ENCODE peak calls at places on chromosomes 13 and 19, in ten cellular contexts. One of them, this sample, is unnamed.
A peak's percentile ranks its signal among the peaks of the same experiment; 100 is the strongest.

GRCh38 chr13:64553411-64554129 is 2676.6 kb downstream of the PCDH9 start:
- DNase-seq in endodermal cell: no peak
- DNase-seq in ovary: no peak
- DNase-seq in tibial artery: no peak
- DNase-seq in CD8-positive, alpha-beta T cell: no peak
- DNase-seq in OCI-LY7: no peak
- DNase-seq in right atrium auricular region: no peak
- DNase-seq in left lung: no peak
- DNase-seq in adrenal gland: no peak
- DNase-seq in CD4-positive, alpha-beta memory T cell: no peak
- DNase-seq in this sample: no peak

GRCh38 chr13:42272115-42272756 is at the start of gene AKAP11:
- DNase-seq in endodermal cell: no peak
- DNase-seq in ovary: no peak
- DNase-seq in tibial artery: peak; percentile 30
- DNase-seq in CD8-positive, alpha-beta T cell: peak; percentile 49
- DNase-seq in OCI-LY7: peak; percentile 74
- DNase-seq in right atrium auricular region: peak; percentile 63
- DNase-seq in left lung: peak; percentile 57
- DNase-seq in adrenal gland: peak; percentile 53
- DNase-seq in CD4-positive, alpha-beta memory T cell: peak; percentile 51
- DNase-seq in this sample: peak; percentile 57

GRCh38 chr13:34748078-34748477 is 194.0 kb upstream of the NBEA start:
- DNase-seq in endodermal cell: no peak
- DNase-seq in ovary: peak; percentile 52
- DNase-seq in tibial artery: no peak
- DNase-seq in CD8-positive, alpha-beta T cell: no peak
- DNase-seq in OCI-LY7: no peak
- DNase-seq in right atrium auricular region: peak; percentile 77
- DNase-seq in left lung: peak; percentile 44
- DNase-seq in adrenal gland: no peak
- DNase-seq in CD4-positive, alpha-beta memory T cell: no peak
- DNase-seq in this sample: peak; percentile 71

GRCh38 chr13:108361769-108362168 is 92.3 kb downstream of the TNFSF13B start:
- DNase-seq in endodermal cell: no peak
- DNase-seq in ovary: no peak
- DNase-seq in tibial artery: no peak
- DNase-seq in CD8-positive, alpha-beta T cell: no peak
- DNase-seq in OCI-LY7: no peak
- DNase-seq in right atrium auricular region: no peak
- DNase-seq in left lung: no peak
- DNase-seq in adrenal gland: no peak
- DNase-seq in CD4-positive, alpha-beta memory T cell: no peak
- DNase-seq in this sample: no peak

GRCh38 chr19:15300533-15301194 is 31.7 kb downstream of the BRD4 start:
- DNase-seq in endodermal cell: no peak
- DNase-seq in ovary: no peak
- DNase-seq in tibial artery: no peak
- DNase-seq in CD8-positive, alpha-beta T cell: no peak
- DNase-seq in OCI-LY7: peak; percentile 64
- DNase-seq in right atrium auricular region: no peak
- DNase-seq in left lung: no peak
- DNase-seq in adrenal gland: no peak
- DNase-seq in CD4-positive, alpha-beta memory T cell: no peak
- DNase-seq in this sample: no peak

GRCh38 chr13:21885714-21886224 is 214.9 kb downstream of the FGF9 start:
- DNase-seq in endodermal cell: no peak
- DNase-seq in ovary: no peak
- DNase-seq in tibial artery: no peak
- DNase-seq in CD8-positive, alpha-beta T cell: no peak
- DNase-seq in OCI-LY7: no peak
- DNase-seq in right atrium auricular region: no peak
- DNase-seq in left lung: no peak
- DNase-seq in adrenal gland: no peak
- DNase-seq in CD4-positive, alpha-beta memory T cell: no peak
- DNase-seq in this sample: no peak

GRCh38 chr13:79909664-79910063 is 428.7 kb downstream of the NDFIP2 start:
- DNase-seq in endodermal cell: no peak
- DNase-seq in ovary: no peak
- DNase-seq in tibial artery: no peak
- DNase-seq in CD8-positive, alpha-beta T cell: no peak
- DNase-seq in OCI-LY7: no peak
- DNase-seq in right atrium auricular region: no peak
- DNase-seq in left lung: no peak
- DNase-seq in adrenal gland: no peak
- DNase-seq in CD4-positive, alpha-beta memory T cell: no peak
- DNase-seq in this sample: no peak

GRCh38 chr13:113901642-113902041 is 37.8 kb upstream of the GAS6 start:
- DNase-seq in endodermal cell: peak; percentile 26
- DNase-seq in ovary: no peak
- DNase-seq in tibial artery: no peak
- DNase-seq in CD8-positive, alpha-beta T cell: no peak
- DNase-seq in OCI-LY7: no peak
- DNase-seq in right atrium auricular region: peak; percentile 23
- DNase-seq in left lung: no peak
- DNase-seq in adrenal gland: no peak
- DNase-seq in CD4-positive, alpha-beta memory T cell: no peak
- DNase-seq in this sample: no peak

GRCh38 chr19:52453324-52454094 is at the start of gene ZNF578:
- DNase-seq in endodermal cell: no peak
- DNase-seq in ovary: peak; percentile 86
- DNase-seq in tibial artery: peak; percentile 55
- DNase-seq in CD8-positive, alpha-beta T cell: peak; percentile 65
- DNase-seq in OCI-LY7: no peak
- DNase-seq in right atrium auricular region: peak; percentile 79
- DNase-seq in left lung: peak; percentile 76
- DNase-seq in adrenal gland: peak; percentile 67
- DNase-seq in CD4-positive, alpha-beta memory T cell: peak; percentile 71
- DNase-seq in this sample: peak; percentile 93

GRCh38 chr13:53112522-53112921 is 83.9 kb downstream of the OLFM4 start:
- DNase-seq in endodermal cell: no peak
- DNase-seq in ovary: no peak
- DNase-seq in tibial artery: no peak
- DNase-seq in CD8-positive, alpha-beta T cell: no peak
- DNase-seq in OCI-LY7: peak; percentile 1
- DNase-seq in right atrium auricular region: no peak
- DNase-seq in left lung: no peak
- DNase-seq in adrenal gland: no peak
- DNase-seq in CD4-positive, alpha-beta memory T cell: no peak
- DNase-seq in this sample: no peak

GRCh38 chr19:48341006-48341405 is 15.7 kb downstream of the EMP3 start:
- DNase-seq in endodermal cell: no peak
- DNase-seq in ovary: no peak
- DNase-seq in tibial artery: no peak
- DNase-seq in CD8-positive, alpha-beta T cell: no peak
- DNase-seq in OCI-LY7: no peak
- DNase-seq in right atrium auricular region: no peak
- DNase-seq in left lung: no peak
- DNase-seq in adrenal gland: peak; percentile 82
- DNase-seq in CD4-positive, alpha-beta memory T cell: no peak
- DNase-seq in this sample: no peak

GRCh38 chr13:40992678-40993077 is 26.4 kb downstream of the ELF1 start:
- DNase-seq in endodermal cell: no peak
- DNase-seq in ovary: no peak
- DNase-seq in tibial artery: no peak
- DNase-seq in CD8-positive, alpha-beta T cell: no peak
- DNase-seq in OCI-LY7: no peak
- DNase-seq in right atrium auricular region: no peak
- DNase-seq in left lung: no peak
- DNase-seq in adrenal gland: no peak
- DNase-seq in CD4-positive, alpha-beta memory T cell: no peak
- DNase-seq in this sample: no peak

GRCh38 chr13:111503905-111504695 is 183.7 kb downstream of the TEX29 start:
- DNase-seq in endodermal cell: no peak
- DNase-seq in ovary: no peak
- DNase-seq in tibial artery: no peak
- DNase-seq in CD8-positive, alpha-beta T cell: no peak
- DNase-seq in OCI-LY7: no peak
- DNase-seq in right atrium auricular region: no peak
- DNase-seq in left lung: no peak
- DNase-seq in adrenal gland: no peak
- DNase-seq in CD4-positive, alpha-beta memory T cell: no peak
- DNase-seq in this sample: no peak

GRCh38 chr19:49782515-49782914 is 15.7 kb downstream of the AP2A1 start:
- DNase-seq in endodermal cell: no peak
- DNase-seq in ovary: no peak
- DNase-seq in tibial artery: no peak
- DNase-seq in CD8-positive, alpha-beta T cell: no peak
- DNase-seq in OCI-LY7: no peak
- DNase-seq in right atrium auricular region: no peak
- DNase-seq in left lung: no peak
- DNase-seq in adrenal gland: no peak
- DNase-seq in CD4-positive, alpha-beta memory T cell: no peak
- DNase-seq in this sample: no peak

DNA sequence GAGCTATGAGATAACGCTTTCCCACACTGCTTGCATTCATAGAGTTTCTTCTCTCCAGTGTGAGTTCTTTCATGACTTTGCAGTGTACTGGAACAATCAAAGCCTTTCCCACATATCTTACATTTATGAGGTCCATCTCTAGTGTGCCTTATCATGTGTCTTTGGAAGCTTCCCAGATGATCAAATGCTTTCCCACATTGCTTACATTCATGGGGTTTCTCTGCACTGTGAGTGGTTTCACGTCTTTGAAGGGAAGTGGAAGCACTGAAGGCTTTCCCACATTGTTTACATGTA is 14.9 kb upstream of the ZNF442 start:
- DNase-seq in endodermal cell: no peak
- DNase-seq in ovary: no peak
- DNase-seq in tibial artery: no peak
- DNase-seq in CD8-positive, alpha-beta T cell: no peak
- DNase-seq in OCI-LY7: no peak
- DNase-seq in right atrium auricular region: no peak
- DNase-seq in left lung: no peak
- DNase-seq in adrenal gland: no peak
- DNase-seq in CD4-positive, alpha-beta memory T cell: no peak
- DNase-seq in this sample: no peak
- H3K4me1 ChIP-seq in endodermal cell: no peaks in the 10 kb centered on the region
- H3K4me1 ChIP-seq in ovary: no peaks in the 10 kb centered on the region
- H3K4me1 ChIP-seq in tibial artery: no peaks in the 10 kb centered on the region
- H3K4me1 ChIP-seq in CD8-positive, alpha-beta T cell: no peaks in the 10 kb centered on the region
- H3K4me1 ChIP-seq in OCI-LY7: no peaks in the 10 kb centered on the region
- H3K4me1 ChIP-seq in right atrium auricular region: no peaks in the 10 kb centered on the region
- H3K4me1 ChIP-seq in left lung: no peaks in the 10 kb centered on the region
- H3K4me1 ChIP-seq in adrenal gland: no peaks in the 10 kb centered on the region
- H3K4me1 ChIP-seq in CD4-positive, alpha-beta memory T cell: no peaks in the 10 kb centered on the region
- H3K4me1 ChIP-seq in this sample: no peaks in the 10 kb centered on the region

GRCh38 chr13:98460519-98460918 is 116.4 kb downstream of the STK24 start:
- DNase-seq in endodermal cell: no peak
- DNase-seq in ovary: no peak
- DNase-seq in tibial artery: no peak
- DNase-seq in CD8-positive, alpha-beta T cell: no peak
- DNase-seq in OCI-LY7: no peak
- DNase-seq in right atrium auricular region: no peak
- DNase-seq in left lung: peak; percentile 29
- DNase-seq in adrenal gland: no peak
- DNase-seq in CD4-positive, alpha-beta memory T cell: no peak
- DNase-seq in this sample: no peak

GRCh38 chr13:98458431-98458830 is 118.5 kb downstream of the STK24 start:
- DNase-seq in endodermal cell: no peak
- DNase-seq in ovary: no peak
- DNase-seq in tibial artery: no peak
- DNase-seq in CD8-positive, alpha-beta T cell: no peak
- DNase-seq in OCI-LY7: no peak
- DNase-seq in right atrium auricular region: no peak
- DNase-seq in left lung: peak; percentile 44
- DNase-seq in adrenal gland: no peak
- DNase-seq in CD4-positive, alpha-beta memory T cell: no peak
- DNase-seq in this sample: no peak

GRCh38 chr13:98459721-98460370 is 117.1 kb downstream of the STK24 start:
- DNase-seq in endodermal cell: no peak
- DNase-seq in ovary: no peak
- DNase-seq in tibial artery: no peak
- DNase-seq in CD8-positive, alpha-beta T cell: no peak
- DNase-seq in OCI-LY7: no peak
- DNase-seq in right atrium auricular region: no peak
- DNase-seq in left lung: peak; percentile 25
- DNase-seq in adrenal gland: no peak
- DNase-seq in CD4-positive, alpha-beta memory T cell: no peak
- DNase-seq in this sample: no peak

GRCh38 chr13:98457053-98457452 is 119.9 kb downstream of the STK24 start:
- DNase-seq in endodermal cell: no peak
- DNase-seq in ovary: no peak
- DNase-seq in tibial artery: no peak
- DNase-seq in CD8-positive, alpha-beta T cell: no peak
- DNase-seq in OCI-LY7: no peak
- DNase-seq in right atrium auricular region: no peak
- DNase-seq in left lung: no peak
- DNase-seq in adrenal gland: no peak
- DNase-seq in CD4-positive, alpha-beta memory T cell: no peak
- DNase-seq in this sample: no peak

DNA sequence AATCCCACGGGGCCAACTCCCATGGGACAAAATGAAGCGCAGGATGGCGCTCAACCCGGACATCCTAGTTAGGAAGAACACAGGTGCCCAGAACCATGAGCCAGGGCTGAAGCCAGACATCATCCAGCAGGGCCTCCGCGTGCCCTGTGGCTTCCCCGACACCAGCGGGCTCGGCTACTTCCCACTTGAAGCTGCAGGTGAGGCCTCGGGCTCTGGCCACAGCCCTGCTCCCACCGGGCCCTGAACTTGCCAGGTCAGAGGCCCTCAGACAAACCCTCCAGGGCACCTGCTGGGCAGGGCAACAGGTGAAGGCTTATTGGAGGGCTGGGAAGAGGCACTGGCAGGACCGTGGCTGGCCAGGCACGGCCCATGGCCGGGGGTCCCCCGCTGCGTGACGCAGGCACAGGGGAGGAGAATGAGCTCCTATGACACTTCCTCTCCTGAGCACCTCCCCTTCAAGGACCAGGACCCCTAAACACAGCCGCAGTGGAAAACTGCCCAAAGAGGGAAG is 117.7 kb downstream of the STK24 start:
- DNase-seq in endodermal cell: no peak
- DNase-seq in ovary: no peak
- DNase-seq in tibial artery: no peak
- DNase-seq in CD8-positive, alpha-beta T cell: no peak
- DNase-seq in OCI-LY7: no peak
- DNase-seq in right atrium auricular region: no peak
- DNase-seq in left lung: peak; percentile 22
- DNase-seq in adrenal gland: no peak
- DNase-seq in CD4-positive, alpha-beta memory T cell: no peak
- DNase-seq in this sample: no peak
- H3K27ac ChIP-seq in endodermal cell: no peak overlapping the region
- H3K27ac ChIP-seq in ovary: no peak overlapping the region
- H3K27ac ChIP-seq in tibial artery: peak overlapping the region; percentile 26
- H3K27ac ChIP-seq in CD8-positive, alpha-beta T cell: no peak overlapping the region
- H3K27ac ChIP-seq in OCI-LY7: no peak overlapping the region
- H3K27ac ChIP-seq in right atrium auricular region: no peak overlapping the region
- H3K27ac ChIP-seq in left lung: no peak overlapping the region
- H3K27ac ChIP-seq in adrenal gland: no peak overlapping the region
- H3K27ac ChIP-seq in CD4-positive, alpha-beta memory T cell: no peak overlapping the region
- H3K27ac ChIP-seq in this sample: no peak overlapping the region

GRCh38 chr19:34179066-34179465 is 6.8 kb downstream of the LSM14A start:
- DNase-seq in endodermal cell: no peak
- DNase-seq in ovary: no peak
- DNase-seq in tibial artery: no peak
- DNase-seq in CD8-positive, alpha-beta T cell: no peak
- DNase-seq in OCI-LY7: no peak
- DNase-seq in right atrium auricular region: no peak
- DNase-seq in left lung: no peak
- DNase-seq in adrenal gland: no peak
- DNase-seq in CD4-positive, alpha-beta memory T cell: no peak
- DNase-seq in this sample: no peak
- H3K4me1 ChIP-seq in endodermal cell: no peaks in the 10 kb centered on the region
- H3K4me1 ChIP-seq in ovary: peaks cover 23% of the 10 kb centered on the region
- H3K4me1 ChIP-seq in tibial artery: peaks cover 63% of the 10 kb centered on the region
- H3K4me1 ChIP-seq in CD8-positive, alpha-beta T cell: peaks cover 67% of the 10 kb centered on the region
- H3K4me1 ChIP-seq in OCI-LY7: peaks cover 56% of the 10 kb centered on the region
- H3K4me1 ChIP-seq in right atrium auricular region: no peaks in the 10 kb centered on the region
- H3K4me1 ChIP-seq in left lung: peaks cover 96% of the 10 kb centered on the region
- H3K4me1 ChIP-seq in adrenal gland: peaks cover 95% of the 10 kb centered on the region
- H3K4me1 ChIP-seq in CD4-positive, alpha-beta memory T cell: peaks cover 97% of the 10 kb centered on the region
- H3K4me1 ChIP-seq in this sample: peaks cover 17% of the 10 kb centered on the region

GRCh38 chr19:16872728-16873127 is 16.1 kb upstream of the F2RL3 start:
- DNase-seq in endodermal cell: no peak
- DNase-seq in ovary: no peak
- DNase-seq in tibial artery: no peak
- DNase-seq in CD8-positive, alpha-beta T cell: no peak
- DNase-seq in OCI-LY7: no peak
- DNase-seq in right atrium auricular region: no peak
- DNase-seq in left lung: no peak
- DNase-seq in adrenal gland: no peak
- DNase-seq in CD4-positive, alpha-beta memory T cell: no peak
- DNase-seq in this sample: no peak
- H3K27ac ChIP-seq in endodermal cell: no peak overlapping the region
- H3K27ac ChIP-seq in ovary: no peak overlapping the region
- H3K27ac ChIP-seq in tibial artery: no peak overlapping the region
- H3K27ac ChIP-seq in CD8-positive, alpha-beta T cell: no peak overlapping the region
- H3K27ac ChIP-seq in OCI-LY7: no peak overlapping the region
- H3K27ac ChIP-seq in right atrium auricular region: peak overlapping the region; percentile 67
- H3K27ac ChIP-seq in left lung: peak overlapping the region; percentile 53
- H3K27ac ChIP-seq in adrenal gland: no peak overlapping the region
- H3K27ac ChIP-seq in CD4-positive, alpha-beta memory T cell: no peak overlapping the region
- H3K27ac ChIP-seq in this sample: no peak overlapping the region

This sample was measured in right cardiac atrium.